ENCODE peak calls at places on chromosomes 7 and 10, in ten cellular contexts. R, Y, Z, M, X, K, W, A, O and Q are unnamed samples.

GRCh38 chr7:76261329-76261728 is 41.1 kb upstream of the HSPB1 start:
- DNase-seq in R (no peak), Y (no peak), Z (no peak), M (no peak), X (no peak), K (no peak), W (no peak), A (no peak), O (no peak), Q (no peak)

GRCh38 chr10:46310143-46310514 is 23.3 kb downstream of the ANTXRL start:
- DNase-seq in R (no peak), Y (no peak), Z (no peak), M (no peak), X (peak), K (no peak), W (no peak), A (no peak), O (no peak), Q (no peak)

GRCh38 chr10:28797904-28798371 is 120.6 kb downstream of the BAMBI start:
- DNase-seq in R (no peak), Y (no peak), Z (no peak), M (no peak), X (no peak), K (peak), W (no peak), A (no peak), O (no peak), Q (no peak)

GRCh38 chr7:73382938-73383503 is 50.6 kb upstream of the FZD9 start:
- DNase-seq in R (no peak), Y (no peak), Z (no peak), M (no peak), X (no peak), K (no peak), W (no peak), A (no peak), O (no peak), Q (no peak)

GRCh38 chr10:127790165-127790564 is 53.2 kb downstream of the FOXI2 start:
- DNase-seq in R (no peak), Y (no peak), Z (no peak), M (no peak), X (no peak), K (no peak), W (no peak), A (no peak), O (no peak), Q (peak)

GRCh38 chr10:79184141-79184625 is 115.4 kb downstream of the ZMIZ1 start:
- DNase-seq in R (no peak), Y (peak), Z (peak), M (no peak), X (no peak), K (no peak), W (no peak), A (no peak), O (no peak), Q (no peak)

GRCh38 chr7:101702362-101702850 is 73.3 kb upstream of the MYL10 start:
- DNase-seq in R (no peak), Y (peak), Z (peak), M (no peak), X (no peak), K (peak), W (no peak), A (no peak), O (no peak), Q (no peak)

GRCh38 chr10:122391875-122392274 is 17.4 kb downstream of the PLEKHA1 start:
- DNase-seq in R (no peak), Y (no peak), Z (no peak), M (no peak), X (no peak), K (no peak), W (no peak), A (no peak), O (no peak), Q (no peak)

GRCh38 chr10:22931948-22932347 is 4.1 kb downstream of the ARMC3 start:
- DNase-seq in R (peak), Y (no peak), Z (peak), M (no peak), X (no peak), K (peak), W (no peak), A (peak), O (no peak), Q (no peak)

GRCh38 chr10:101066146-101066889 is 4.5 kb downstream of the KAZALD1 start:
- DNase-seq in R (no peak), Y (peak), Z (peak), M (peak), X (peak), K (peak), W (no peak), A (peak), O (no peak), Q (no peak)

GRCh38 chr7:141028767-141029166 is 14.0 kb upstream of the MRPS33 start:
- DNase-seq in R (no peak), Y (no peak), Z (no peak), M (no peak), X (no peak), K (no peak), W (no peak), A (no peak), O (no peak), Q (no peak)

GRCh38 chr10:15324611-15325010 is 46.5 kb downstream of the FAM171A1 start:
- DNase-seq in R (no peak), Y (no peak), Z (peak), M (no peak), X (no peak), K (no peak), W (no peak), A (no peak), O (no peak), Q (no peak)

GRCh38 chr7:82464372-82464771 is 20.8 kb upstream of the CACNA2D1 start:
- DNase-seq in R (no peak), Y (no peak), Z (no peak), M (no peak), X (no peak), K (no peak), W (no peak), A (no peak), O (no peak), Q (no peak)

GRCh38 chr10:23656735-23657134 is 217.9 kb downstream of the OTUD1 start:
- DNase-seq in R (no peak), Y (peak), Z (no peak), M (no peak), X (no peak), K (peak), W (no peak), A (peak), O (no peak), Q (no peak)

GRCh38 chr10:29239569-29240472 is 49.0 kb upstream of the LYZL1 start:
- DNase-seq in R (no peak), Y (peak), Z (peak), M (no peak), X (no peak), K (peak), W (no peak), A (peak), O (no peak), Q (no peak)

GRCh38 chr10:29240991-29241660 is 47.7 kb upstream of the LYZL1 start:
- DNase-seq in R (no peak), Y (no peak), Z (peak), M (no peak), X (no peak), K (no peak), W (no peak), A (no peak), O (no peak), Q (no peak)

GRCh38 chr10:58755688-58756087 is 243.0 kb downstream of the BICC1 start:
- DNase-seq in R (no peak), Y (peak), Z (peak), M (peak), X (no peak), K (no peak), W (no peak), A (peak), O (no peak), Q (no peak)

GRCh38 chr10:102780246-102780645 is 36.5 kb downstream of the WBP1L start:
- DNase-seq in R (no peak), Y (peak), Z (peak), M (no peak), X (no peak), K (no peak), W (no peak), A (no peak), O (no peak), Q (no peak)

GRCh38 chr10:102782698-102783540 is 39.2 kb downstream of the WBP1L start:
- DNase-seq in R (no peak), Y (no peak), Z (peak), M (peak), X (no peak), K (no peak), W (no peak), A (no peak), O (peak), Q (no peak)

GRCh38 chr10:102781921-102782542 is 38.3 kb downstream of the WBP1L start:
- DNase-seq in R (no peak), Y (no peak), Z (peak), M (no peak), X (no peak), K (no peak), W (no peak), A (no peak), O (no peak), Q (no peak)

GRCh38 chr10:102779680-102780079 is 35.9 kb downstream of the WBP1L start:
- DNase-seq in R (no peak), Y (peak), Z (no peak), M (no peak), X (no peak), K (no peak), W (no peak), A (no peak), O (no peak), Q (no peak)

GRCh38 chr10:102781089-102781920 is 37.6 kb downstream of the WBP1L start:
- DNase-seq in R (no peak), Y (no peak), Z (no peak), M (no peak), X (no peak), K (peak), W (no peak), A (no peak), O (no peak), Q (no peak)
- H3K4me3 ChIP-seq in R (no peak), Y (no peak), Z (no peak), M (no peak), X (no peak), K (no peak), W (no peak), A (no peak), O (no peak), Q (no peak)

GRCh38 chr10:89531359-89531758 is 4.0 kb downstream of the SLC16A12 start:
- DNase-seq in R (no peak), Y (no peak), Z (no peak), M (no peak), X (no peak), K (no peak), W (no peak), A (no peak), O (no peak), Q (no peak)

GRCh38 chr10:89536013-89536354 is 590 bp upstream of the SLC16A12 start:
- DNase-seq in R (no peak), Y (no peak), Z (no peak), M (no peak), X (no peak), K (no peak), W (no peak), A (no peak), O (no peak), Q (no peak)

GRCh38 chr10:89534826-89535166 is 598 bp downstream of the SLC16A12 start:
- DNase-seq in R (no peak), Y (no peak), Z (no peak), M (no peak), X (no peak), K (no peak), W (no peak), A (no peak), O (no peak), Q (no peak)

GRCh38 chr10:89535185-89536012 is at the start of gene SLC16A12:
- DNase-seq in R (no peak), Y (peak), Z (peak), M (no peak), X (peak), K (peak), W (no peak), A (no peak), O (no peak), Q (no peak)

GRCh38 chr10:89532476-89532875 is 2.9 kb downstream of the SLC16A12 start:
- DNase-seq in R (no peak), Y (no peak), Z (no peak), M (no peak), X (no peak), K (no peak), W (no peak), A (no peak), O (no peak), Q (no peak)
- H3K4me3 ChIP-seq in R (no peak), Y (no peak), Z (no peak), M (no peak), X (peak), K (no peak), W (no peak), A (no peak), O (no peak), Q (no peak)

DNA sequence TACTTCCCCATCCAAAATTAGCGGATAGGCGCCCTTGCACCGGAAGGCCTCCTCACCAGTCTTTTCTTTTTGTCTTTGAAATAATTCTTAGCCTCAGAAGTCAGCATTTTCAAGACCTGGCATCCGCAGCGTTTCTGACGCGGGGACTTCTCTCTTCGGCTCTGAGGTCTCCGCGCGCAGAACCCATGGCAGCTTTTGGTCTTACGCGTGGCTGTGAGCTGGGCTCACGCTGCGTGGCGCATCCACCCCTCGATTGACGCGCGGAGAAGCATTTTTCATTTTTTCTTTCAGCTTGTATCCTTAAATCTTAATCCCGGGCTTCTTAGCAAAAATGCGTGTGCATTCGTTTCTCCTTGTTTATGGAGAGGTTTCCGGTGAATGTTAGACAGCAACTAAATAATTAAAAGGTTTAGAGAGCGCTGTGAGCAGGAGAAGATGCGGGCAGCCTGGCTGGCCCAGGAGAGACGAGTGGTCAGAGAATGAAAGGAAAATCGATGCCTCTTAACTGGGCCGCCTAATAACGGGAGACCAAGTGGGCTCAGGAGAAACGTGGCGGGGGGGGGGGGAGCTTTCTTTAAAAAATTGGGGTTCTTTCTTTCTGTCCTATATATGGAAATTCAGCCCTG is 2.0 kb upstream of the GATA3 start:
- DNase-seq in R (no peak), Y (peak), Z (no peak), M (no peak), X (no peak), K (no peak), W (no peak), A (no peak), O (no peak), Q (no peak)
- H3K4me3 ChIP-seq in R (no peak), Y (peak), Z (no peak), M (no peak), X (no peak), K (no peak), W (no peak), A (no peak), O (no peak), Q (no peak)

GRCh38 chr7:35694784-35695627 is at the start of gene HERPUD2:
- DNase-seq in R (peak), Y (peak), Z (peak), M (peak), X (peak), K (peak), W (peak), A (peak), O (peak), Q (peak)
- H3K4me3 ChIP-seq in R (peak), Y (peak), Z (peak), M (peak), X (peak), K (peak), W (peak), A (peak), O (peak), Q (peak)

DNA sequence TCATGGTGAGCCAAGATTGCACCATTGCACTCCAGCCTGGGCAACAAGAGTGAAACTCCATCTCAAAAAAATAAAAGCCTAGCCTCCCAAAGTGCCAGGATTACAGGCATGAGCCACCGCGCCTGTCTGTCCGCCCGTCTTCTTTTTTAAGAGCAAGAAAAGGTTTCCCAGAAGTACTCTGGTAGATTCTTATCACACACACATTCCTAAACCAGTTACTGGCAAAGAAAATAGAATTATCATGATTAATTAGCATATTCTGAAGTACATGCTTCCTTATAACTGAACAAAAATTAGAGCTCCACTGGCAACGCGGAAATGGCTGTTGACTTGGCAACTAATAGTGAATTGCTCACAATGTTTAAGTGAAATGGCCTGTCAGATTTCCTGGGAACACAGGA is 87.0 kb downstream of the ADK start:
- DNase-seq in R (no peak), Y (peak), Z (no peak), M (no peak), X (no peak), K (peak), W (no peak), A (no peak), O (no peak), Q (no peak)
- H3K4me3 ChIP-seq in R (no peak), Y (no peak), Z (no peak), M (no peak), X (peak), K (peak), W (no peak), A (no peak), O (peak), Q (no peak)